ENCODE peak calls at places on chromosomes 11 and 22, in ten cellular contexts. X is CD8-positive, alpha-beta T cell; P is ovary; J is stomach; N is GM20000; C is NCI-H82; B is stimulated activated CD4-positive, alpha-beta T cell treated with anti-CD3 and anti-CD28 coated beads, Interleukin-1b, Interleukin-23, amount 100 ng/mL, for 24 hours; Q is renal cortical epithelial cell; V is coronary artery; E is RWPE1. U is an unnamed sample.

GRCh38 chr11:102110761-102111010 is 439 bp downstream of the YAP1 start:
- DNase-seq in X (no peak), P (no peak), J (no peak), N (no peak), C (no peak), B (no peak), Q (no peak), V (peak), E (peak), U (no peak)

GRCh38 chr11:57309106-57310059 is 15.4 kb downstream of the TNKS1BP1 start:
- DNase-seq in X (no peak), P (no peak), J (no peak), N (no peak), C (no peak), B (no peak), Q (no peak), V (no peak), E (no peak), U (no peak)

GRCh38 chr11:107018274-107018901 is at the start of gene GUCY1A2:
- DNase-seq in X (no peak), P (peak), J (no peak), N (no peak), C (peak), B (no peak), Q (no peak), V (no peak), E (no peak), U (no peak)

GRCh38 chr11:86152006-86152862 is 83.3 kb upstream of the PICALM start:
- DNase-seq in X (no peak), P (no peak), J (no peak), N (no peak), C (no peak), B (no peak), Q (peak), V (no peak), E (no peak), U (peak)

GRCh38 chr11:113991170-113991569 is 16.3 kb downstream of the HTR3A start:
- DNase-seq in X (no peak), P (peak), J (no peak), N (no peak), C (no peak), B (no peak), Q (peak), V (no peak), E (peak), U (no peak)

GRCh38 chr11:17687946-17688670 is 31.3 kb upstream of the MYOD1 start:
- DNase-seq in X (no peak), P (no peak), J (no peak), N (no peak), C (peak), B (no peak), Q (no peak), V (no peak), E (no peak), U (peak)

GRCh38 chr11:68724293-68724692 is 27.0 kb downstream of the TESMIN start:
- DNase-seq in X (no peak), P (no peak), J (no peak), N (no peak), C (peak), B (no peak), Q (no peak), V (peak), E (no peak), U (no peak)

GRCh38 chr11:65404210-65404609 is 17.8 kb downstream of the FRMD8 start:
- DNase-seq in X (no peak), P (no peak), J (no peak), N (no peak), C (no peak), B (no peak), Q (no peak), V (no peak), E (no peak), U (no peak)

GRCh38 chr22:31604137-31604705 is 57.8 kb downstream of the PISD start:
- DNase-seq in X (no peak), P (no peak), J (no peak), N (no peak), C (no peak), B (no peak), Q (no peak), V (no peak), E (no peak), U (no peak)

GRCh38 chr22:31287818-31288495 is 4.3 kb downstream of the PIK3IP1 start:
- DNase-seq in X (no peak), P (no peak), J (no peak), N (no peak), C (no peak), B (no peak), Q (no peak), V (no peak), E (no peak), U (no peak)

GRCh38 chr22:30948930-30949342 is 19.6 kb downstream of the MORC2 start:
- DNase-seq in X (no peak), P (no peak), J (no peak), N (no peak), C (peak), B (no peak), Q (no peak), V (no peak), E (no peak), U (peak)

GRCh38 chr11:568306-569259 is 7.7 kb upstream of the PHRF1 start:
- DNase-seq in X (peak), P (peak), J (peak), N (peak), C (peak), B (peak), Q (peak), V (peak), E (peak), U (peak)

GRCh38 chr11:83725161-83725560 is 439.0 kb upstream of the CCDC90B start:
- DNase-seq in X (no peak), P (no peak), J (no peak), N (no peak), C (no peak), B (no peak), Q (no peak), V (no peak), E (no peak), U (no peak)

GRCh38 chr22:45224988-45225731 is 15.5 kb downstream of the KIAA0930 start:
- DNase-seq in X (no peak), P (no peak), J (no peak), N (no peak), C (no peak), B (no peak), Q (no peak), V (no peak), E (no peak), U (no peak)

GRCh38 chr11:34643846-34644245 is 23.0 kb downstream of the EHF start:
- DNase-seq in X (no peak), P (no peak), J (no peak), N (no peak), C (no peak), B (no peak), Q (no peak), V (no peak), E (no peak), U (no peak)

GRCh38 chr11:74278721-74279148 is 32.7 kb downstream of the P4HA3 start:
- DNase-seq in X (no peak), P (peak), J (no peak), N (no peak), C (no peak), B (no peak), Q (peak), V (peak), E (peak), U (peak)

GRCh38 chr11:129354688-129355087 is 21.0 kb upstream of the BARX2 start:
- DNase-seq in X (no peak), P (no peak), J (no peak), N (no peak), C (no peak), B (no peak), Q (no peak), V (no peak), E (no peak), U (no peak)

GRCh38 chr11:77035580-77035979 is 1.4 kb downstream of the B3GNT6 start:
- DNase-seq in X (no peak), P (no peak), J (peak), N (no peak), C (peak), B (no peak), Q (no peak), V (no peak), E (peak), U (no peak)

GRCh38 chr11:104328514-104328912 is 164.6 kb upstream of the PDGFD start:
- DNase-seq in X (no peak), P (no peak), J (no peak), N (no peak), C (no peak), B (no peak), Q (no peak), V (no peak), E (no peak), U (no peak)

GRCh38 chr11:77401486-77402217 is 72.2 kb downstream of the PAK1 start:
- DNase-seq in X (no peak), P (no peak), J (no peak), N (no peak), C (peak), B (no peak), Q (peak), V (no peak), E (peak), U (no peak)

GRCh38 chr11:47466701-47467250 is 17.8 kb upstream of the RAPSN start:
- DNase-seq in X (no peak), P (peak), J (peak), N (no peak), C (peak), B (no peak), Q (no peak), V (no peak), E (no peak), U (peak)